ENCODE peak calls at places on chromosomes 4 and X, in seven cellular contexts. W, U, T, P, K, J and Q are unnamed samples. For H3K36me3, the result is how much of the 10 kb centered on the place peaks cover.

GRCh38 chr4:127622923-127623754 is 9.6 kb upstream of the INTU start:
- DNase-seq in W (peak), U (no peak), T (peak), P (no peak), K (no peak), J (peak), Q (peak)

GRCh38 chr4:133775881-133776280 is 425.7 kb downstream of the PABPC4L start:
- DNase-seq in W (no peak), U (no peak), T (no peak), P (no peak), K (no peak), J (no peak), Q (no peak)

GRCh38 chrX:153853180-153853901 is 23.0 kb upstream of the PDZD4 start:
- DNase-seq in W (no peak), U (no peak), T (no peak), P (no peak), K (no peak), J (no peak), Q (no peak)

GRCh38 chrX:68396953-68397352 is 36.3 kb downstream of the OPHN1 start:
- DNase-seq in W (no peak), U (no peak), T (no peak), P (no peak), K (peak), J (no peak), Q (no peak)

GRCh38 chr4:43163101-43163792 is 270.7 kb downstream of the GRXCR1 start:
- DNase-seq in W (no peak), U (no peak), T (no peak), P (no peak), K (no peak), J (no peak), Q (no peak)

GRCh38 chr4:97153042-97153441 is 990.2 kb downstream of the STPG2 start:
- DNase-seq in W (peak), U (no peak), T (no peak), P (no peak), K (no peak), J (peak), Q (no peak)

GRCh38 chr4:84733343-84734033 is 150.6 kb downstream of the CDS1 start:
- DNase-seq in W (peak), U (no peak), T (peak), P (no peak), K (peak), J (no peak), Q (no peak)

GRCh38 chr4:100838286-100838685 is 320.5 kb upstream of the EMCN start:
- DNase-seq in W (peak), U (no peak), T (no peak), P (no peak), K (no peak), J (no peak), Q (no peak)

GRCh38 chr4:154310578-154310977 is 181.0 kb downstream of the DCHS2 start:
- DNase-seq in W (no peak), U (no peak), T (no peak), P (no peak), K (no peak), J (no peak), Q (no peak)

GRCh38 chr4:65550500-65550899 is 119.8 kb downstream of the EPHA5 start:
- DNase-seq in W (no peak), U (no peak), T (no peak), P (no peak), K (no peak), J (no peak), Q (no peak)

GRCh38 chrX:135740683-135741149 is 27.3 kb downstream of the CT45A3 start:
- DNase-seq in W (no peak), U (peak), T (no peak), P (peak), K (no peak), J (peak), Q (peak)

GRCh38 chr4:183200453-183200852 is 101.4 kb downstream of the WWC2 start:
- DNase-seq in W (no peak), U (no peak), T (peak), P (peak), K (peak), J (no peak), Q (peak)

GRCh38 chrX:140132937-140133336 is 167.6 kb upstream of the CXorf66 start:
- DNase-seq in W (no peak), U (no peak), T (no peak), P (no peak), K (no peak), J (no peak), Q (no peak)

GRCh38 chrX:37776987-37777325 is 2.9 kb upstream of the CYBB start:
- DNase-seq in W (no peak), U (no peak), T (no peak), P (no peak), K (no peak), J (no peak), Q (no peak)

GRCh38 chrX:150694738-150695410 is 1.7 kb downstream of the MTMR1 start:
- DNase-seq in W (no peak), U (peak), T (no peak), P (no peak), K (no peak), J (no peak), Q (no peak)

GRCh38 chr4:151629097-151629783 is 131.6 kb downstream of the GATB start:
- DNase-seq in W (no peak), U (no peak), T (no peak), P (no peak), K (no peak), J (no peak), Q (no peak)

GRCh38 chrX:103831803-103832544 is at the start of gene RAB9B:
- DNase-seq in W (peak), U (peak), T (peak), P (peak), K (peak), J (no peak), Q (peak)

GRCh38 chr4:183303278-183303677 is 16.8 kb downstream of the CLDN22 start:
- DNase-seq in W (no peak), U (no peak), T (no peak), P (no peak), K (no peak), J (no peak), Q (no peak)

GRCh38 chr4:78749972-78750727 is 26.0 kb upstream of the BMP2K start:
- DNase-seq in W (no peak), U (no peak), T (no peak), P (no peak), K (no peak), J (no peak), Q (no peak)

GRCh38 chrX:105701310-105702052 is 120.9 kb upstream of the NRK start:
- DNase-seq in W (no peak), U (no peak), T (no peak), P (no peak), K (no peak), J (no peak), Q (no peak)

GRCh38 chrX:143363419-143363818 is 153.9 kb downstream of the SPANXN3 start:
- DNase-seq in W (no peak), U (no peak), T (no peak), P (no peak), K (no peak), J (no peak), Q (no peak)

GRCh38 chr4:110020139-110020538 is 107.5 kb downstream of the EGF start:
- DNase-seq in W (peak), U (no peak), T (no peak), P (no peak), K (no peak), J (peak), Q (no peak)

GRCh38 chr4:78938868-78939666 is at the start of gene PAQR3:
- DNase-seq in W (peak), U (peak), T (peak), P (peak), K (peak), J (peak), Q (peak)

GRCh38 chr4:127045872-127046271 is 586.9 kb upstream of the INTU start:
- DNase-seq in W (no peak), U (no peak), T (no peak), P (no peak), K (no peak), J (no peak), Q (no peak)

GRCh38 chr4:2862528-2862927 is 18.9 kb downstream of the ADD1 start:
- DNase-seq in W (no peak), U (no peak), T (no peak), P (no peak), K (no peak), J (no peak), Q (no peak)

GRCh38 chr4:184695178-184695896 is 38.6 kb downstream of the CENPU start:
- DNase-seq in W (peak), U (no peak), T (no peak), P (no peak), K (no peak), J (no peak), Q (no peak)
- H3K27ac ChIP-seq in W (peak), U (no peak), T (peak), P (no peak), K (peak), J (no peak), Q (no peak)

DNA sequence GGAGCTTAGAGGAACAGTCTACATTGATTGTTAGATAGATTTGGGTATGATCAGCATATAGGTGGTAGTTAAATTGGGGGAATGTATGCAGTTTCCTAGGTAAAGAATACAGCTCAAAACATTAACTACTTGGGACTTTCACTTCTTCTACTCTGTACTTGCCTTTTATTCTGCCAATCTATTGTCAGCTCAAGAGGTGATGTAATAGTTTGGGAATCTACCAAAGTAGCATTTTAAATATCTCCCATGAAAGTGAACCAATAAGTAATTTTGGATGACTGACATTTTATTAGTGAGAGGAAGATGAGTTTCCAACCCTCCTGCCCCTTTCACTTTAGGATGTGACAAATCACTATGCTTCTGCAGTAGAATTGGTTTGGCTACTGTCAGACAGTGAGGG is 43.4 kb downstream of the NUDT6 start:
- DNase-seq in W (no peak), U (no peak), T (no peak), P (no peak), K (no peak), J (no peak), Q (no peak)
- H3K36me3 ChIP-seq in W (under half), U (under half), T (under half), P (under half), K (under half), J (under half), Q (under half)

GRCh38 chr4:181488926-181489325 is 754.3 kb upstream of the TENM3 start:
- DNase-seq in W (no peak), U (no peak), T (no peak), P (no peak), K (no peak), J (no peak), Q (no peak)
- H3K27ac ChIP-seq in W (no peak), U (no peak), T (no peak), P (no peak), K (no peak), J (no peak), Q (no peak)

DNA sequence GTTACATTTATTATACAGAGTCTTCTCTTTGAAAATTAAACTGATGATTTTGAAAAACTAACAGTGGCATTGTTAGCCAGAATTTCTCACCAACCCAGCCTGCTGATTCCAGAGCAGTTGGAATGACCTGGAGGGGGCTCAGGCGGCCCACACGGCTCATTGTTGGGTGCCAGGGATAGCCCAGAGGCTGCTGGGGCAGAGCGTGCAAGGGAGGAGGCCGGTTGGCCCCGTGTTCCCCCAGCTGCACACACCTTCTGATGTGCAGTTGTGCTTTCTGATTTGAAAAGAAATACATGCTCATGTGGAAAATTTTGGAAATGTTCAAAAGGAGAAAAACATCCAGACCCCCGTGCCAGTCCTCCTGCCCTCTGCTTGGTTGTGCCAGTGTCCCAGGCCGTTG is 20.6 kb downstream of the WFS1 start:
- DNase-seq in W (no peak), U (no peak), T (no peak), P (no peak), K (no peak), J (no peak), Q (no peak)
- H3K36me3 ChIP-seq in W (under half), U (under half), T (under half), P (half or more), K (under half), J (half or more), Q (under half)

DNA sequence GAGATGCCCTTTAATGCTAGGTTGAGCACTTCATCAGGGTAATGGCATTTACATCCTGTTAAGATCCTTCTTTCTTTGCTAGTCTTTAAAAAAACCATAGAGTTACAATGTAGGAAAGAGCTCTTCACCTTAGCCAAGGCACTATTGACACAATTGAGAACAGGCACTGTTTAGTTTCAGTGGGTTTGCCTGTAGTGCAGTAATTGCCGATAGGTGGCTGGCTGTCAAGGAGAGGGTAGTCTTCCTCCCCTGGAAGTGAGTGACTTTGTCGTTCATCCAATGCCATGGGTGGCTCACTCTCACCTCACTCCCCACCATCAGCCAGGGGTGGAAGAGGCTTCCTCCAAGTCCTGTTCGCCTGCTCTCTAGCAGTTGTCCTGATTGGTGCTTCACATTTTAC is 34.7 kb downstream of the SMS start:
- DNase-seq in W (no peak), U (no peak), T (no peak), P (no peak), K (no peak), J (no peak), Q (no peak)
- H3K27ac ChIP-seq in W (peak), U (no peak), T (no peak), P (peak), K (no peak), J (no peak), Q (no peak)

DNA sequence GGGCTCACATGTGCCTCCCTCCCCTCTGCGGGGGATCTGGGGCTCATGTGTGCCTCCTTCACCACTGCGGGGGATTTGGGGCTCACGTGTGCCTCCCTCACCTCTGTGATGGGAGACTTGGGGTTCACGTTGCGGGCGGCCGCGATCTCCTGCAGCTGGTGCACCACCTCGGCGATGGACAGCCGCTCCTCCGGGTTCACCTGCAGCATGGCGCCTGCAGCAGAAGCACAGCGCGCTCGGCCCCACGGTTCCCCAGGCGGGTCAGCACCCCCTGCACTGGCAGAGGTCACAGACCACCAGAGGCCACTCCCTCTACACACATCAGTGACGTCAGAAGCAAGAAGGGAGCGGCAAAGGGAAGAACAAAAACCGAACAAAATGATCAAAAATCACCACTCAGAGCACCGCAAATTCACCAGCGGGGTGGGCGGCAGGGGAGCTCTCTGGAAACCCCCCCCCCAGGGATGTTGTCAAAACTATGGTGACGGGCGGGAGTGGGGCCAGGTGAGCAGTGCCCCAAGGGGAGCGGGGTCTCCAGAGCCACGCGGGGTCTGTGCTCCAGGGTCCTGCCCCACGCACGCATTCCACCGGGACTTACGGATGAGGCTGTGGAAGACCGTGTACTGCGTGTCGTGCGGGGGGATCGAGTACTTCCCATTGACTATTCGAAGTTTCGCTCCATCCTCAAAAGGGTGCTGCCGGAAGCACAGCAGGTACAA is 38.7 kb downstream of the GAK start:
- DNase-seq in W (no peak), U (no peak), T (no peak), P (no peak), K (no peak), J (no peak), Q (no peak)
- H3K36me3 ChIP-seq in W (under half), U (under half), T (under half), P (half or more), K (under half), J (under half), Q (under half)

DNA sequence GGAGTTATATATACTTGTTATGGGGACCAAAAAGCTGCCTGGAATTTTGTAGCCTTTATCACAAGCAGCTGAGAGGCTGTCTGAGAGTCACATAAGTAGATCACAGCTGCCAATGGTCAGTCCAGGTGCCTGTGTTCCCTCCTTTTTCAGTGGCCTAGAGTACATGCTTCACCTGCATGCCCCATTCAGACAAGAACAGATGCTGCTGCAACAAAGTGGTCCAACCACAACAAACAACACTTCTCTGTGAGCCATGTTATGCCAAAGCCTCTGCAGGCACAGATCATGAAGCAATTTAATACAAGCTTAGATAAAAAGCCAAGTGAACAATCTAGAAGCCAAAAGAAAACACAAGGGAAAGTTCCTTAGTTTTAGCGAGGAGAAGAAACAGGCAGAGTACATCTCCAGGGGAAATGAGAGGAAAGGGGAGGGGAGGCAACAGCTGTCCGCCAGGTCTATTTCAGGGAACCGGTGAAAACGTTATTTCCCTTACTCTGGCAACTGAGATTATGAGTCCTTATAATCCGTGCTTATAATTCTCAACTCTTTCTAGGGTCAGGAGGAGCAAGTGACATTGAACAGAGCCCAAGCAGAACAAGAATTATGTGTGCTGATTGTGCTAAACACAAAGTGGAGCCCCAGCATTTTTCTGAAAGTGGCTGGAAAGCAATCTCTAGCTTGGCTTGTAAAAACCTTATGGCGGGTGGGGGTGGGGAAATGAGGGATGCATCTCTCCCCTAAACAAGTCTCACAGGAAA is 92.6 kb downstream of the TSPAN5 start:
- DNase-seq in W (peak), U (no peak), T (no peak), P (no peak), K (no peak), J (no peak), Q (no peak)
- H3K27ac ChIP-seq in W (peak), U (no peak), T (peak), P (no peak), K (peak), J (no peak), Q (no peak)

DNA sequence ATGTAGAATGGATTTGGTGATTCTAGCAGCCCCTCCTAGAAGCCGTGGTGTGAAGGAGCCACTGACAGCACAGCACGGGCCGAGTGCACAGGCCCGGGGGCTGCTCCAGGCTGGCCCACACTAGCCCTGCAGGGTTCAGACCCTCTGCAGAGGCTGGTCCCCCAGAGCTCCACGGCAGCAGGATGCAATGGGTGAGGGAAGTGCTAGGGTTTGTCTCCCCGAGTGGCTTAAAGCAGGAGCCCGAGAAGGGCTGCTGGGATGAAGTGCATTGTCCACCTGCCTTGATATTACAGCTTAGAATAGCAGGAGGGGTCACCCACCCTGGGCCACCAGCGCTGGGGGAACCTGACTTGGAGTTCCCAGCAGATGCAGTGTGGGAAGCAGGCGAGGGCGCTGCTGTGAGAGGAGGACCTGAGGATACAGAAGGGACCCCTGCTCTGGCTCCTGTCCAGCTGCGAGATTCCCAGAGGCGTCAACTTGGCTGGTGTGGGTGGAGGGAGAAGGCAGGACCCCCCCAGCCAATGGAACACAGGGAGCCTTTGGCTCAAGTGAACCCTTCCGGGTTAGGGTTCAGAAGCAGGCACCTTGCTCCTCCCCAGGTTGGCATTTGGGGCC is 30.0 kb downstream of the WDR1 start:
- DNase-seq in W (no peak), U (no peak), T (peak), P (peak), K (no peak), J (no peak), Q (no peak)
- H3K36me3 ChIP-seq in W (half or more), U (under half), T (under half), P (half or more), K (under half), J (half or more), Q (half or more)

GRCh38 chr4:120052840-120053239 is 13.8 kb downstream of the MAD2L1 start:
- DNase-seq in W (peak), U (no peak), T (peak), P (peak), K (no peak), J (no peak), Q (peak)

GRCh38 chr4:120055167-120055566 is 11.5 kb downstream of the MAD2L1 start:
- DNase-seq in W (no peak), U (no peak), T (no peak), P (no peak), K (no peak), J (no peak), Q (no peak)

GRCh38 chr4:120055795-120056194 is 10.9 kb downstream of the MAD2L1 start:
- DNase-seq in W (no peak), U (no peak), T (no peak), P (no peak), K (no peak), J (no peak), Q (no peak)

GRCh38 chr4:120053916-120054315 is 12.7 kb downstream of the MAD2L1 start:
- DNase-seq in W (no peak), U (no peak), T (no peak), P (no peak), K (no peak), J (no peak), Q (no peak)

GRCh38 chr4:120049732-120050494 is 16.7 kb downstream of the MAD2L1 start:
- DNase-seq in W (peak), U (peak), T (peak), P (peak), K (peak), J (peak), Q (peak)
- H3K27ac ChIP-seq in W (no peak), U (no peak), T (peak), P (peak), K (peak), J (no peak), Q (peak)